ENCODE peak calls at places on chromosomes 6 and 20, in five cellular contexts. One of them, this sample, is unnamed.

GRCh38 chr6:135183532-135184440 is 2.7 kb downstream of the MYB start:
- DNase-seq in hippocampal formation: no peak
- DNase-seq in RKO: peak; percentile 51
- DNase-seq in neural progenitor cell: peak; percentile 80
- DNase-seq in DMS 273 treated with DMSO at 0.1 percent for 48 hours: no peak
- DNase-seq in this sample: peak; percentile 55

GRCh38 chr6:121694389-121695185 is 259.1 kb downstream of the GJA1 start:
- DNase-seq in hippocampal formation: no peak
- DNase-seq in neural progenitor cell: no peak
- DNase-seq in DMS 273 treated with DMSO at 0.1 percent for 48 hours: no peak
- DNase-seq in RKO: no peak
- DNase-seq in this sample: no peak

GRCh38 chr6:68233623-68234022 is 401.5 kb upstream of the ADGRB3 start:
- DNase-seq in neural progenitor cell: no peak
- DNase-seq in RKO: peak; percentile 1
- DNase-seq in DMS 273 treated with DMSO at 0.1 percent for 48 hours: no peak
- DNase-seq in hippocampal formation: no peak
- DNase-seq in this sample: no peak

GRCh38 chr20:50111829-50112495 is 988 bp downstream of the UBE2V1 start:
- DNase-seq in hippocampal formation: no peak
- DNase-seq in DMS 273 treated with DMSO at 0.1 percent for 48 hours: no peak
- DNase-seq in neural progenitor cell: no peak
- DNase-seq in RKO: peak; percentile 32
- DNase-seq in this sample: no peak

GRCh38 chr6:89834884-89835792 is 5.5 kb downstream of the CASP8AP2 start:
- DNase-seq in DMS 273 treated with DMSO at 0.1 percent for 48 hours: no peak
- DNase-seq in RKO: no peak
- DNase-seq in hippocampal formation: no peak
- DNase-seq in neural progenitor cell: no peak
- DNase-seq in this sample: no peak

GRCh38 chr6:104421650-104422049 is 438.1 kb downstream of the HACE1 start:
- DNase-seq in hippocampal formation: no peak
- DNase-seq in neural progenitor cell: no peak
- DNase-seq in RKO: no peak
- DNase-seq in DMS 273 treated with DMSO at 0.1 percent for 48 hours: no peak
- DNase-seq in this sample: no peak

GRCh38 chr6:104537185-104537584 is 322.5 kb downstream of the HACE1 start:
- DNase-seq in RKO: peak; percentile 59
- DNase-seq in neural progenitor cell: no peak
- DNase-seq in hippocampal formation: no peak
- DNase-seq in DMS 273 treated with DMSO at 0.1 percent for 48 hours: no peak
- DNase-seq in this sample: no peak

GRCh38 chr6:87738673-87739225 is 36.7 kb upstream of the AKIRIN2 start:
- DNase-seq in DMS 273 treated with DMSO at 0.1 percent for 48 hours: no peak
- DNase-seq in RKO: no peak
- DNase-seq in neural progenitor cell: no peak
- DNase-seq in hippocampal formation: no peak
- DNase-seq in this sample: no peak

GRCh38 chr6:149513915-149514314 is 29.1 kb upstream of the ZC3H12D start:
- DNase-seq in DMS 273 treated with DMSO at 0.1 percent for 48 hours: no peak
- DNase-seq in hippocampal formation: no peak
- DNase-seq in neural progenitor cell: no peak
- DNase-seq in RKO: no peak
- DNase-seq in this sample: no peak

GRCh38 chr6:167467282-167467681 is 142.4 kb downstream of the TTLL2 start:
- DNase-seq in hippocampal formation: no peak
- DNase-seq in RKO: no peak
- DNase-seq in neural progenitor cell: no peak
- DNase-seq in DMS 273 treated with DMSO at 0.1 percent for 48 hours: no peak
- DNase-seq in this sample: no peak

GRCh38 chr6:34174846-34175399 is 29.0 kb upstream of the GRM4 start:
- DNase-seq in DMS 273 treated with DMSO at 0.1 percent for 48 hours: no peak
- DNase-seq in neural progenitor cell: no peak
- DNase-seq in RKO: no peak
- DNase-seq in hippocampal formation: no peak
- DNase-seq in this sample: no peak

GRCh38 chr20:9225879-9226278 is 157.0 kb downstream of the PLCB4 start:
- DNase-seq in neural progenitor cell: no peak
- DNase-seq in RKO: no peak
- DNase-seq in DMS 273 treated with DMSO at 0.1 percent for 48 hours: no peak
- DNase-seq in hippocampal formation: no peak
- DNase-seq in this sample: peak; percentile 75

GRCh38 chr6:133787122-133787521 is 101.8 kb upstream of the TCF21 start:
- DNase-seq in hippocampal formation: no peak
- DNase-seq in neural progenitor cell: no peak
- DNase-seq in DMS 273 treated with DMSO at 0.1 percent for 48 hours: no peak
- DNase-seq in RKO: no peak
- DNase-seq in this sample: no peak

GRCh38 chr6:56995347-56995746 is 40.4 kb downstream of the BEND6 start:
- DNase-seq in hippocampal formation: no peak
- DNase-seq in neural progenitor cell: no peak
- DNase-seq in RKO: no peak
- DNase-seq in DMS 273 treated with DMSO at 0.1 percent for 48 hours: no peak
- DNase-seq in this sample: no peak

GRCh38 chr20:36092424-36093024 is 62.0 kb upstream of the EPB41L1 start:
- DNase-seq in hippocampal formation: no peak
- DNase-seq in neural progenitor cell: peak; percentile 84
- DNase-seq in RKO: peak; percentile 40
- DNase-seq in DMS 273 treated with DMSO at 0.1 percent for 48 hours: no peak
- DNase-seq in this sample: no peak

GRCh38 chr6:105851181-105851580 is 235.0 kb upstream of the PRDM1 start:
- DNase-seq in neural progenitor cell: peak; percentile 77
- DNase-seq in DMS 273 treated with DMSO at 0.1 percent for 48 hours: peak; percentile 83
- DNase-seq in RKO: no peak
- DNase-seq in hippocampal formation: no peak
- DNase-seq in this sample: no peak

GRCh38 chr6:79605061-79605460 is 26.1 kb upstream of the SH3BGRL2 start:
- DNase-seq in RKO: no peak
- DNase-seq in neural progenitor cell: no peak
- DNase-seq in hippocampal formation: no peak
- DNase-seq in DMS 273 treated with DMSO at 0.1 percent for 48 hours: peak; percentile 48
- DNase-seq in this sample: no peak

GRCh38 chr6:111603648-111604047 is 2.0 kb downstream of the TRAF3IP2 start:
- DNase-seq in hippocampal formation: no peak
- DNase-seq in DMS 273 treated with DMSO at 0.1 percent for 48 hours: no peak
- DNase-seq in neural progenitor cell: no peak
- DNase-seq in RKO: peak; percentile 66
- DNase-seq in this sample: peak; percentile 34

GRCh38 chr6:77180367-77180766 is 282.9 kb downstream of the HTR1B start:
- DNase-seq in DMS 273 treated with DMSO at 0.1 percent for 48 hours: no peak
- DNase-seq in neural progenitor cell: no peak
- DNase-seq in hippocampal formation: no peak
- DNase-seq in RKO: no peak
- DNase-seq in this sample: no peak

GRCh38 chr20:53579581-53580375 is 13.9 kb downstream of the ZNF217 start:
- DNase-seq in DMS 273 treated with DMSO at 0.1 percent for 48 hours: no peak
- DNase-seq in neural progenitor cell: no peak
- DNase-seq in RKO: no peak
- DNase-seq in hippocampal formation: no peak
- DNase-seq in this sample: peak; percentile 47

GRCh38 chr20:63451821-63452220 is 20.6 kb downstream of the KCNQ2 start:
- DNase-seq in DMS 273 treated with DMSO at 0.1 percent for 48 hours: no peak
- DNase-seq in RKO: no peak
- DNase-seq in hippocampal formation: no peak
- DNase-seq in neural progenitor cell: no peak
- DNase-seq in this sample: no peak

GRCh38 chr20:41287327-41287726 is 30.2 kb downstream of the ZHX3 start:
- DNase-seq in neural progenitor cell: no peak
- DNase-seq in DMS 273 treated with DMSO at 0.1 percent for 48 hours: no peak
- DNase-seq in hippocampal formation: no peak
- DNase-seq in RKO: peak; percentile 84
- DNase-seq in this sample: no peak

GRCh38 chr6:101578306-101578705 is 184.8 kb downstream of the GRIK2 start:
- DNase-seq in DMS 273 treated with DMSO at 0.1 percent for 48 hours: no peak
- DNase-seq in RKO: no peak
- DNase-seq in hippocampal formation: no peak
- DNase-seq in neural progenitor cell: no peak
- DNase-seq in this sample: peak; percentile 50

GRCh38 chr20:16257813-16258430 is 315.3 kb downstream of the KIF16B start:
- DNase-seq in neural progenitor cell: no peak
- DNase-seq in hippocampal formation: no peak
- DNase-seq in RKO: no peak
- DNase-seq in DMS 273 treated with DMSO at 0.1 percent for 48 hours: no peak
- DNase-seq in this sample: no peak

GRCh38 chr20:53260591-53260990 is 288.4 kb downstream of the TSHZ2 start:
- DNase-seq in neural progenitor cell: no peak
- DNase-seq in DMS 273 treated with DMSO at 0.1 percent for 48 hours: no peak
- DNase-seq in RKO: no peak
- DNase-seq in hippocampal formation: no peak
- DNase-seq in this sample: no peak

GRCh38 chr6:31622678-31623077 is 2.2 kb downstream of the PRRC2A start:
- DNase-seq in neural progenitor cell: no peak
- DNase-seq in hippocampal formation: no peak
- DNase-seq in RKO: no peak
- DNase-seq in DMS 273 treated with DMSO at 0.1 percent for 48 hours: no peak
- DNase-seq in this sample: no peak

GRCh38 chr20:47921306-47922279 is 136.3 kb upstream of the SULF2 start:
- DNase-seq in RKO: no peak
- DNase-seq in neural progenitor cell: no peak
- DNase-seq in hippocampal formation: no peak
- DNase-seq in DMS 273 treated with DMSO at 0.1 percent for 48 hours: no peak
- DNase-seq in this sample: no peak

GRCh38 chr20:32142991-32143390 is 33.5 kb downstream of the TM9SF4 start:
- DNase-seq in neural progenitor cell: no peak
- DNase-seq in hippocampal formation: no peak
- DNase-seq in RKO: no peak
- DNase-seq in DMS 273 treated with DMSO at 0.1 percent for 48 hours: no peak
- DNase-seq in this sample: no peak

GRCh38 chr6:142845143-142845571 is 99.8 kb downstream of the HIVEP2 start:
- DNase-seq in DMS 273 treated with DMSO at 0.1 percent for 48 hours: no peak
- DNase-seq in RKO: no peak
- DNase-seq in hippocampal formation: no peak
- DNase-seq in neural progenitor cell: no peak
- DNase-seq in this sample: no peak

GRCh38 chr6:168048724-168049025 is 30.3 kb downstream of the FRMD1 start:
- DNase-seq in hippocampal formation: no peak
- DNase-seq in neural progenitor cell: no peak
- DNase-seq in DMS 273 treated with DMSO at 0.1 percent for 48 hours: no peak
- DNase-seq in RKO: no peak
- DNase-seq in this sample: no peak

GRCh38 chr6:31308050-31308844 is 36.4 kb upstream of the HLA-C start:
- DNase-seq in DMS 273 treated with DMSO at 0.1 percent for 48 hours: no peak
- DNase-seq in RKO: no peak
- DNase-seq in neural progenitor cell: peak; percentile 10
- DNase-seq in hippocampal formation: no peak
- DNase-seq in this sample: peak; percentile 64

GRCh38 chr6:53828971-53829697 is 34.3 kb downstream of the LRRC1 start:
- DNase-seq in neural progenitor cell: no peak
- DNase-seq in RKO: no peak
- DNase-seq in hippocampal formation: no peak
- DNase-seq in DMS 273 treated with DMSO at 0.1 percent for 48 hours: no peak
- DNase-seq in this sample: no peak

GRCh38 chr20:14612389-14612788 is 275.0 kb upstream of the FLRT3 start:
- DNase-seq in hippocampal formation: no peak
- DNase-seq in RKO: peak; percentile 9
- DNase-seq in neural progenitor cell: no peak
- DNase-seq in DMS 273 treated with DMSO at 0.1 percent for 48 hours: no peak
- DNase-seq in this sample: no peak

This sample was measured in cerebellar cortex.